ENCODE peak calls at places on chromosomes 2 and 18, in seven cellular contexts. U is iris pigment epithelial cell; Z is A673; X is posterior vena cava; O is HEK293T; Y is mucosa of descending colon; T is stimulated activated CD4-positive, alpha-beta T cell treated with anti-CD3 and anti-CD28 coated beads, Interleukin-4, amount 100 ng/mL, for 24 hours. F is an unnamed sample.

GRCh38 chr2:197356136-197356535 is 45.6 kb upstream of the ANKRD44 start:
- DNase-seq in U (no peak), Z (peak), X (no peak), O (peak), Y (no peak), T (no peak), F (no peak)

GRCh38 chr18:470661-471501 is 29.6 kb downstream of the COLEC12 start:
- DNase-seq in U (peak), Z (peak), X (no peak), O (no peak), Y (no peak), T (no peak), F (no peak)

GRCh38 chr2:232928564-232929302 is 58.7 kb downstream of the SNORC start:
- DNase-seq in U (no peak), Z (no peak), X (no peak), O (no peak), Y (peak), T (no peak), F (no peak)

GRCh38 chr2:42969231-42970150 is 177.1 kb upstream of the HAAO start:
- DNase-seq in U (peak), Z (peak), X (peak), O (no peak), Y (peak), T (no peak), F (no peak)

GRCh38 chr18:69109686-69110085 is 291.0 kb upstream of the DOK6 start:
- DNase-seq in U (peak), Z (no peak), X (no peak), O (no peak), Y (no peak), T (no peak), F (no peak)

GRCh38 chr2:44937688-44938240 is 3.7 kb upstream of the SIX3 start:
- DNase-seq in U (no peak), Z (peak), X (no peak), O (no peak), Y (no peak), T (no peak), F (no peak)

GRCh38 chr2:103638978-103639377 is 877.1 kb downstream of the TMEM182 start:
- DNase-seq in U (no peak), Z (no peak), X (no peak), O (no peak), Y (no peak), T (no peak), F (no peak)

GRCh38 chr18:71252351-71252862 is 963.6 kb downstream of the SOCS6 start:
- DNase-seq in U (no peak), Z (peak), X (no peak), O (no peak), Y (no peak), T (no peak), F (no peak)

GRCh38 chr18:8232791-8233190 is 376.4 kb upstream of the RAB12 start:
- DNase-seq in U (no peak), Z (no peak), X (no peak), O (no peak), Y (no peak), T (no peak), F (no peak)

GRCh38 chr2:205170399-205170798 is 511.9 kb upstream of the NRP2 start:
- DNase-seq in U (no peak), Z (no peak), X (no peak), O (no peak), Y (no peak), T (no peak), F (no peak)

GRCh38 chr2:181456660-181457120 is 496 bp upstream of the ITGA4 start:
- DNase-seq in U (peak), Z (peak), X (peak), O (peak), Y (peak), T (peak), F (peak)

GRCh38 chr2:5230879-5231278 is 461.3 kb upstream of the SOX11 start:
- DNase-seq in U (no peak), Z (no peak), X (no peak), O (no peak), Y (no peak), T (no peak), F (no peak)

GRCh38 chr2:37652199-37652640 is 19.2 kb downstream of the CDC42EP3 start:
- DNase-seq in U (peak), Z (peak), X (no peak), O (no peak), Y (no peak), T (no peak), F (no peak)

GRCh38 chr18:22169011-22169888 is at the start of gene GATA6:
- DNase-seq in U (peak), Z (peak), X (peak), O (peak), Y (peak), T (peak), F (no peak)

GRCh38 chr18:49019446-49020045 is 68.8 kb upstream of the SMAD7 start:
- DNase-seq in U (no peak), Z (no peak), X (no peak), O (no peak), Y (no peak), T (no peak), F (no peak)

GRCh38 chr2:10514743-10515142 is 66.6 kb upstream of the ODC1 start:
- DNase-seq in U (peak), Z (peak), X (no peak), O (no peak), Y (no peak), T (no peak), F (no peak)

GRCh38 chr2:63776382-63776781 is 65.3 kb upstream of the UGP2 start:
- DNase-seq in U (no peak), Z (no peak), X (no peak), O (no peak), Y (peak), T (no peak), F (no peak)

GRCh38 chr2:23425338-23425871 is 40.4 kb downstream of the KLHL29 start:
- DNase-seq in U (no peak), Z (no peak), X (no peak), O (no peak), Y (no peak), T (no peak), F (no peak)

GRCh38 chr18:61635901-61636528 is 256.8 kb downstream of the RNF152 start:
- DNase-seq in U (peak), Z (peak), X (no peak), O (peak), Y (peak), T (peak), F (no peak)

GRCh38 chr2:232415736-232416520 is 9.3 kb downstream of the ALPG start:
- DNase-seq in U (no peak), Z (no peak), X (peak), O (no peak), Y (no peak), T (no peak), F (no peak)

GRCh38 chr2:15112216-15112615 is 448.9 kb downstream of the NBAS start:
- DNase-seq in U (peak), Z (no peak), X (no peak), O (no peak), Y (no peak), T (no peak), F (no peak)

GRCh38 chr18:72866901-72867701 is 686 bp downstream of the NETO1 start:
- DNase-seq in U (no peak), Z (peak), X (no peak), O (no peak), Y (no peak), T (no peak), F (no peak)

GRCh38 chr2:188909036-188909435 is 65.1 kb upstream of the COL3A1 start:
- DNase-seq in U (peak), Z (no peak), X (no peak), O (no peak), Y (no peak), T (no peak), F (no peak)

GRCh38 chr18:32284284-32284683 is 94.4 kb downstream of the MEP1B start:
- DNase-seq in U (peak), Z (no peak), X (no peak), O (no peak), Y (no peak), T (no peak), F (no peak)

F was measured in memory B cell.